ENCODE peak calls at places on chromosomes 3 and 15, in eight cellular contexts. E, F, Q, C, J, S, T and O are unnamed samples.

GRCh38 chr3:168812234-168812633 is 716.5 kb upstream of the GOLIM4 start:
- DNase-seq in T (no peak), F (no peak), Q (no peak), E (no peak), C (no peak), S (no peak), J (no peak), O (no peak)

GRCh38 chr15:72728821-72729220 is 42.8 kb downstream of the BBS4 start:
- DNase-seq in Q (no peak), E (no peak), S (no peak), J (no peak), F (no peak), C (no peak), T (no peak), O (no peak)

GRCh38 chr15:58513681-58514336 is 82.0 kb downstream of the LIPC start:
- DNase-seq in J (no peak), S (no peak), T (no peak), F (no peak), E (no peak), C (no peak), Q (peak), O (no peak)

GRCh38 chr3:36494461-36495109 is 114.3 kb downstream of the STAC start:
- DNase-seq in T (no peak), C (peak), Q (no peak), E (no peak), F (no peak), S (peak), J (no peak), O (peak)

GRCh38 chr15:43792761-43793493 is 807 bp downstream of the SERF2 start:
- DNase-seq in S (peak), C (peak), F (peak), Q (peak), E (peak), T (peak), J (peak), O (no peak)

GRCh38 chr3:87436781-87437543 is 160.6 kb upstream of the POU1F1 start:
- DNase-seq in C (no peak), J (peak), T (no peak), F (no peak), E (no peak), Q (no peak), S (peak), O (peak)

GRCh38 chr3:5187920-5188418 is 462 bp downstream of the EDEM1 start:
- DNase-seq in C (peak), S (no peak), T (no peak), J (peak), E (peak), Q (peak), F (no peak), O (no peak)

GRCh38 chr3:170470063-170471006 is 51.7 kb downstream of the CLDN11 start:
- DNase-seq in F (no peak), T (no peak), Q (no peak), S (peak), C (no peak), J (no peak), E (no peak), O (peak)

GRCh38 chr15:62607643-62608042 is 434.9 kb upstream of the TPM1 start:
- DNase-seq in F (no peak), S (peak), Q (no peak), J (peak), T (no peak), E (no peak), C (no peak), O (peak)

GRCh38 chr3:124579641-124580040 is 150.6 kb upstream of the UMPS start:
- DNase-seq in F (no peak), E (no peak), J (no peak), T (no peak), C (no peak), Q (no peak), S (no peak), O (no peak)

GRCh38 chr15:68262514-68263356 is 14.8 kb upstream of the FEM1B start:
- DNase-seq in S (no peak), E (no peak), F (no peak), Q (no peak), T (no peak), J (no peak), C (no peak), O (no peak)

GRCh38 chr15:93037341-93038063 is 51.5 kb downstream of the RGMA start:
- DNase-seq in S (peak), F (peak), J (no peak), E (no peak), T (peak), Q (no peak), C (peak), O (peak)

GRCh38 chr3:12751548-12751947 is 7.5 kb downstream of the TMEM40 start:
- DNase-seq in F (no peak), Q (no peak), C (peak), T (no peak), J (peak), S (peak), E (no peak), O (peak)

GRCh38 chr3:118527527-118528044 is 507.1 kb downstream of the IGSF11 start:
- DNase-seq in S (no peak), F (no peak), C (no peak), Q (no peak), T (peak), J (no peak), E (no peak), O (no peak)

GRCh38 chr3:70597312-70597711 is 284.9 kb upstream of the MDFIC2 start:
- DNase-seq in T (no peak), F (no peak), J (no peak), S (no peak), Q (no peak), C (no peak), E (no peak), O (no peak)

GRCh38 chr3:127817331-127817821 is 4.9 kb downstream of the MGLL start:
- DNase-seq in S (peak), F (no peak), T (no peak), C (peak), E (no peak), Q (no peak), J (peak), O (peak)

GRCh38 chr15:65476942-65477341 is 40.5 kb downstream of the DPP8 start:
- DNase-seq in S (peak), Q (no peak), T (no peak), C (no peak), E (no peak), J (no peak), F (no peak), O (peak)